ENCODE peak calls at places on chromosomes 7 and 10, in nine cellular contexts. W is IMR-90, Q is A549, R is lower leg skin, U is GM12892, T is HepG2, D is body of pancreas, G is esophagus squamous epithelium, P is Peyer's patch. Z is an unnamed sample.

GRCh38 chr7:3244241-3244814 is 56.7 kb upstream of the SDK1 start:
- DNase-seq in W (peak; percentile 92), T (peak; percentile 56), U (no peak), D (no peak), P (no peak), G (no peak), R (no peak), Q (peak; percentile 45), Z (no peak)

GRCh38 chr10:88028072-88028471 is 164.6 kb downstream of the PTEN start:
- DNase-seq in U (no peak), P (no peak), T (no peak), R (no peak), W (no peak), Q (no peak), G (no peak), D (no peak), Z (no peak)

GRCh38 chr7:82534687-82535086 is 91.1 kb upstream of the CACNA2D1 start:
- DNase-seq in U (no peak), W (peak; percentile 70), P (no peak), T (no peak), Q (peak; percentile 36), R (no peak), D (no peak), G (no peak), Z (no peak)

GRCh38 chr10:29472268-29473086 is 162.3 kb downstream of the SVIL start:
- DNase-seq in P (no peak), Q (no peak), G (no peak), D (no peak), R (no peak), W (no peak), U (no peak), T (no peak), Z (no peak)

GRCh38 chr10:955127-955819 is 23.8 kb upstream of the LARP4B start:
- DNase-seq in G (no peak), T (no peak), W (no peak), P (no peak), U (no peak), R (no peak), D (no peak), Q (no peak), Z (no peak)

GRCh38 chr7:139246905-139247304 is 15.9 kb downstream of the UBN2 start:
- DNase-seq in W (peak; percentile 76), Q (no peak), P (no peak), D (no peak), R (no peak), U (no peak), T (no peak), G (no peak), Z (no peak)

GRCh38 chr10:120514035-120514620 is 57.1 kb downstream of the PLPP4 start:
- DNase-seq in T (peak; percentile 24), R (no peak), U (no peak), G (no peak), Q (peak; percentile 27), D (no peak), W (peak; percentile 7), P (no peak), Z (peak; percentile 57)

GRCh38 chr7:108684629-108685028 is 115.0 kb downstream of the DNAJB9 start:
- DNase-seq in T (no peak), D (no peak), Q (no peak), P (no peak), U (no peak), G (no peak), R (no peak), W (no peak), Z (no peak)

GRCh38 chr7:1950623-1951523 is 280.8 kb downstream of the ELFN1 start:
- DNase-seq in G (no peak), W (peak; percentile 3), R (peak; percentile 61), P (peak; percentile 60), U (no peak), Q (no peak), D (no peak), T (no peak), Z (peak; percentile 30)

GRCh38 chr7:144672869-144673268 is 163.0 kb downstream of the TPK1 start:
- DNase-seq in Q (no peak), T (no peak), G (no peak), U (no peak), D (no peak), P (no peak), W (no peak), R (no peak), Z (no peak)

GRCh38 chr10:64209574-64209973 is 688.4 kb downstream of the REEP3 start:
- DNase-seq in Q (no peak), T (no peak), G (no peak), R (no peak), U (no peak), D (no peak), P (no peak), W (no peak), Z (no peak)

GRCh38 chr7:154503962-154504550 is 451.9 kb downstream of the DPP6 start:
- DNase-seq in P (no peak), G (no peak), R (no peak), U (no peak), T (peak; percentile 19), Q (peak; percentile 41), D (no peak), W (peak; percentile 21), Z (peak; percentile 60)

GRCh38 chr7:66627151-66627681 is 1.5 kb upstream of the KCTD7 start:
- DNase-seq in P (no peak), T (no peak), D (no peak), W (peak; percentile 89), G (no peak), U (no peak), R (no peak), Q (no peak), Z (no peak)

GRCh38 chr7:91285966-91286365 is 21.7 kb downstream of the FZD1 start:
- DNase-seq in G (no peak), U (no peak), P (no peak), T (no peak), R (no peak), D (no peak), W (peak; percentile 58), Q (no peak), Z (no peak)

GRCh38 chr7:124898523-124898922 is 31.1 kb downstream of the POT1 start:
- DNase-seq in T (no peak), R (no peak), W (peak; percentile 6), U (no peak), G (no peak), D (no peak), Q (no peak), P (no peak), Z (no peak)

GRCh38 chr7:43220250-43220649 is 107.8 kb downstream of the HECW1 start:
- DNase-seq in P (no peak), D (no peak), U (no peak), R (no peak), W (peak; percentile 95), Q (no peak), G (no peak), T (no peak), Z (no peak)

GRCh38 chr7:116363637-116364432 is 135.7 kb upstream of the CAV2 start:
- DNase-seq in W (no peak), T (no peak), R (no peak), U (no peak), G (no peak), D (no peak), Q (no peak), P (no peak), Z (no peak)

GRCh38 chr7:141213226-141213625 is 139.4 kb downstream of the TMEM178B start:
- DNase-seq in W (no peak), P (no peak), T (no peak), U (no peak), G (no peak), R (no peak), Q (no peak), D (no peak), Z (no peak)

GRCh38 chr10:125094826-125095225 is 65.5 kb downstream of the CTBP2 start:
- DNase-seq in P (peak; percentile 43), T (no peak), U (no peak), W (no peak), R (no peak), D (no peak), Q (no peak), G (no peak), Z (no peak)

GRCh38 chr7:75738604-75738974 is at the start of gene HIP1:
- DNase-seq in G (no peak), T (no peak), R (no peak), P (no peak), U (no peak), D (no peak), W (no peak), Q (no peak), Z (no peak)
- TF ChIP-seq POLR2A in G (peak; percentile 33), T (no peak), R (no peak), P (peak; percentile 10), U (no peak), D (no peak), W (no peak), Q (peak; percentile 31), Z (no peak)

GRCh38 chr7:28748346-28748745 is 209.8 kb downstream of the TRIL start:
- DNase-seq in D (no peak), G (no peak), T (no peak), R (no peak), U (no peak), Q (no peak), P (no peak), W (no peak), Z (no peak)
- TF ChIP-seq POLR2A in D (no peak), G (no peak), T (no peak), R (no peak), U (no peak), Q (no peak), P (no peak), W (no peak), Z (no peak)

GRCh38 chr10:121891103-121891502 is 36.7 kb downstream of the ATE1 start:
- DNase-seq in P (no peak), T (no peak), G (no peak), R (no peak), Q (no peak), W (no peak), D (no peak), U (no peak), Z (no peak)
- TF ChIP-seq POLR2A in P (no peak), T (no peak), G (no peak), R (no peak), Q (no peak), W (no peak), D (no peak), U (no peak), Z (no peak)

GRCh38 chr10:128147064-128147463 is 20.8 kb upstream of the MKI67 start:
- DNase-seq in P (no peak), U (no peak), G (no peak), D (no peak), Q (no peak), R (no peak), T (no peak), W (no peak), Z (no peak)

GRCh38 chr10:128140425-128140824 is 14.2 kb upstream of the MKI67 start:
- DNase-seq in T (no peak), D (no peak), R (no peak), W (no peak), G (no peak), Q (no peak), U (no peak), P (no peak), Z (no peak)

GRCh38 chr10:128147669-128148068 is 21.4 kb upstream of the MKI67 start:
- DNase-seq in P (no peak), T (no peak), R (no peak), D (no peak), U (no peak), W (peak; percentile 82), Q (no peak), G (no peak), Z (no peak)

GRCh38 chr10:128144547-128144946 is 18.3 kb upstream of the MKI67 start:
- DNase-seq in W (no peak), Q (no peak), R (no peak), D (no peak), P (no peak), U (no peak), T (no peak), G (no peak), Z (no peak)

GRCh38 chr10:128143531-128143930 is 17.3 kb upstream of the MKI67 start:
- DNase-seq in R (no peak), Q (no peak), P (no peak), D (no peak), U (no peak), T (no peak), W (no peak), G (no peak), Z (no peak)
- TF ChIP-seq POLR2A in R (no peak), Q (no peak), P (no peak), D (no peak), U (no peak), T (no peak), W (no peak), G (no peak), Z (no peak)